ENCODE peak calls at places on chromosome 15, in five cellular contexts. O, D, X, A and W are unnamed samples.

GRCh38 chr15:20340931-20341661 is 200.5 kb downstream of the GOLGA6L6 start:
- DNase-seq in O (no peak), D (peak; percentile 90), X (peak; percentile 37), A (no peak), W (no peak)

GRCh38 chr15:27089233-27089586 is 118.2 kb downstream of the GABRG3 start:
- DNase-seq in O (no peak), D (no peak), X (no peak), A (no peak), W (no peak)

GRCh38 chr15:88674661-88675060 is 35.8 kb downstream of the ISG20 start:
- DNase-seq in O (no peak), D (no peak), X (no peak), A (no peak), W (no peak)

GRCh38 chr15:90097475-90097874 is 4.8 kb downstream of the IDH2 start:
- DNase-seq in O (peak; percentile 44), D (no peak), X (peak; percentile 74), A (no peak), W (no peak)

GRCh38 chr15:63601026-63601726 is 4.0 kb downstream of the FBXL22 start:
- DNase-seq in O (peak; percentile 23), D (peak; percentile 79), X (peak; percentile 59), A (peak; percentile 35), W (no peak)

GRCh38 chr15:72184165-72184811 is 13.3 kb downstream of the GRAMD2A start:
- DNase-seq in O (no peak), D (peak; percentile 92), X (no peak), A (peak; percentile 15), W (no peak)

GRCh38 chr15:41581110-41581509 is 22.1 kb downstream of the TYRO3 start:
- DNase-seq in O (no peak), D (no peak), X (no peak), A (no peak), W (no peak)

GRCh38 chr15:95884276-95884675 is 446.2 kb upstream of the NR2F2 start:
- DNase-seq in O (no peak), D (no peak), X (no peak), A (no peak), W (no peak)

GRCh38 chr15:57923311-57923710 is 142.2 kb downstream of the ALDH1A2 start:
- DNase-seq in O (no peak), D (no peak), X (no peak), A (peak; percentile 48), W (no peak)

GRCh38 chr15:76753131-76753530 is 152.0 kb downstream of the SCAPER start:
- DNase-seq in O (no peak), D (no peak), X (no peak), A (no peak), W (no peak)

GRCh38 chr15:97470417-97470816 is 490.1 kb upstream of the ARRDC4 start:
- DNase-seq in O (no peak), D (no peak), X (no peak), A (no peak), W (no peak)

GRCh38 chr15:89783861-89784685 is 7.9 kb downstream of the MESP2 start:
- DNase-seq in O (no peak), D (no peak), X (no peak), A (no peak), W (no peak)

GRCh38 chr15:90002428-90002844 is 1.3 kb downstream of the ZNF710 start:
- DNase-seq in O (no peak), D (peak; percentile 78), X (peak; percentile 37), A (peak; percentile 44), W (no peak)

GRCh38 chr15:31098491-31098917 is 3.0 kb downstream of the TRPM1 start:
- DNase-seq in O (no peak), D (no peak), X (no peak), A (no peak), W (no peak)

GRCh38 chr15:29159771-29160455 is 109.7 kb downstream of the NSMCE3 start:
- DNase-seq in O (no peak), D (no peak), X (no peak), A (no peak), W (no peak)

GRCh38 chr15:88057836-88058235 is 198.7 kb downstream of the NTRK3 start:
- DNase-seq in O (no peak), D (no peak), X (no peak), A (no peak), W (no peak)

GRCh38 chr15:99507732-99508571 is 57.8 kb upstream of the MEF2A start:
- DNase-seq in O (no peak), D (no peak), X (no peak), A (peak; percentile 95), W (no peak)

GRCh38 chr15:89101302-89102191 is 13.3 kb downstream of the ABHD2 start:
- DNase-seq in O (no peak), D (peak; percentile 76), X (no peak), A (peak; percentile 99), W (peak; percentile 84)

GRCh38 chr15:63718590-63719035 is 115.1 kb downstream of the HERC1 start:
- DNase-seq in O (no peak), D (no peak), X (no peak), A (peak; percentile 75), W (peak; percentile 42)

GRCh38 chr15:89307791-89308190 is 26.8 kb downstream of the POLG start:
- DNase-seq in O (no peak), D (no peak), X (no peak), A (peak; percentile 13), W (peak; percentile 20)

GRCh38 chr15:43881944-43882343 is 55.1 kb downstream of the WDR76 start:
- DNase-seq in O (no peak), D (no peak), X (no peak), A (no peak), W (no peak)

GRCh38 chr15:69044899-69045298 is 30.4 kb downstream of the NOX5 start:
- DNase-seq in O (no peak), D (no peak), X (no peak), A (peak; percentile 56), W (peak; percentile 35)

GRCh38 chr15:99212401-99212800 is 37.0 kb downstream of the TTC23 start:
- DNase-seq in O (no peak), D (no peak), X (no peak), A (no peak), W (no peak)

GRCh38 chr15:73530649-73531048 is 87.7 kb downstream of the REC114 start:
- DNase-seq in O (no peak), D (no peak), X (no peak), A (peak; percentile 7), W (no peak)

GRCh38 chr15:63041982-63042878 is at the start of gene TPM1:
- DNase-seq in O (no peak), D (peak; percentile 85), X (no peak), A (peak; percentile 91), W (peak; percentile 87)

GRCh38 chr15:89322822-89323221 is 11.8 kb downstream of the POLG start:
- DNase-seq in O (no peak), D (no peak), X (no peak), A (no peak), W (no peak)

GRCh38 chr15:52438047-52438446 is 90.6 kb downstream of the MYO5A start:
- DNase-seq in O (no peak), D (no peak), X (no peak), A (no peak), W (no peak)

GRCh38 chr15:39854161-39854560 is 65.9 kb downstream of the GPR176 start:
- DNase-seq in O (no peak), D (no peak), X (no peak), A (peak; percentile 77), W (no peak)

GRCh38 chr15:37931321-37931720 is 3.1 kb upstream of the TMCO5A start:
- DNase-seq in O (no peak), D (no peak), X (no peak), A (no peak), W (no peak)

GRCh38 chr15:80530737-80531365 is 126.7 kb downstream of the ARNT2 start:
- DNase-seq in O (no peak), D (no peak), X (no peak), A (peak; percentile 98), W (peak; percentile 58)

DNA sequence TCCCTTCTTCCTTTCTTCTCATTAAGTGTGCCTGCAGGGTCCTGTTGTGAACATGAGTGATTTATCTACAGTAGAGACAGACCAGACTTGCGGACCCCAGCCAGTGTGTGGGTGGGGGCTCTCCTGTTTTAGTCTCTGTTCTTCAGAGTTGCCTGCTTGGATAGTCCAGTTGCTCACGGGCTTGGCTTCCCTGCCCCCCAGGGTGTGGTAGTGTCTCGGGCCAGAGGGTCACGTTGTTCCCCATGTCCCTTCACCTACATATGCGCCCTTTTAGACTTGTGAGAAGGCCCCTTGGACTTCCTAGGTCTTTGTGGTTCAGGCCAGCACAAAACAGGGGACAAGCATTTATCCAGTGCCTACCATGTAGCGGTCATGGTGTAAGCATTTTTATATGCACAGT is 85.8 kb downstream of the AAGAB start:
- DNase-seq in O (no peak), D (no peak), X (no peak), A (no peak), W (no peak)
- TF ChIP-seq CTCF in O (no peak), D (no peak), X (no peak), A (no peak), W (no peak)

DNA sequence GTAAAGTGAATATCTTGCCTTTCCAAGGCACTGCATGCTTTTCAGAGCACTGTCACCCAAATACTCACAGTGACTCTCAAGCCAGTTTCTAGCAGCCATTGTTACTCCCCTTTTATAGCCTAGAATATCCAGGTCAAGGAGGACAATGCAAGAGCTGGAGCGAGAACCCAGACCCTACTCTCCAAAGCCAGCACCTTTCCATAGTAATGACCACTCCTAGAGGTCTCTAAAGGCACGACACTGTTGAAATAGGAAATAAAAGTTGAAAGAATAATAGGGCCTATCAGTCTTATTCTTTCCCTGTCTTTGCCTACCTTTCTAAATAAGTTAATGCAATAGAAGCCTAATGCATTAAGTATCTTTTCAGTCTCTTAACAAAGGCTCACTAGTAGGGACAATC is 33.6 kb upstream of the DUT start:
- DNase-seq in O (no peak), D (no peak), X (no peak), A (no peak), W (no peak)
- TF ChIP-seq CTCF in O (no peak), D (no peak), X (no peak), A (no peak), W (no peak)

DNA sequence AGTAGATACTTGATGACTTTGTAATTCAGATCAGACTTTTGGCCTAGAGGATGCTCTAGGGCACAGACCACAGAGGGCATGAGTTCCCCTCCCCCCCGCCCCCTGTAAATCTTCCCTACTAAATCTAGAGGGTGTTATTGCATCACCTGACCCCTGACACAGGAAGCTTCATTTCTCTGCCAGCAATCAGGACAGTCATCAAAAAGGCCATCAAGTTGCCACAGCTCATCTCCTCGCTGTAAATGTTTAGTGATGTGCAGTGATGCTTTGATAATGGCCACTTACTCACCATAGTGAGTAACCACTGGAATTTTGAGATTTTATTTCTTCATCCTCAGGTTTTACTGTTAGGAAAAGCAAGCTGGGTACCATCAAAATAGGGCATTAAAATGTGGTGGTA is 289.2 kb upstream of the CHRM5 start:
- DNase-seq in O (no peak), D (no peak), X (no peak), A (no peak), W (no peak)
- TF ChIP-seq CTCF in O (no peak), D (no peak), X (no peak), A (no peak), W (no peak)

DNA sequence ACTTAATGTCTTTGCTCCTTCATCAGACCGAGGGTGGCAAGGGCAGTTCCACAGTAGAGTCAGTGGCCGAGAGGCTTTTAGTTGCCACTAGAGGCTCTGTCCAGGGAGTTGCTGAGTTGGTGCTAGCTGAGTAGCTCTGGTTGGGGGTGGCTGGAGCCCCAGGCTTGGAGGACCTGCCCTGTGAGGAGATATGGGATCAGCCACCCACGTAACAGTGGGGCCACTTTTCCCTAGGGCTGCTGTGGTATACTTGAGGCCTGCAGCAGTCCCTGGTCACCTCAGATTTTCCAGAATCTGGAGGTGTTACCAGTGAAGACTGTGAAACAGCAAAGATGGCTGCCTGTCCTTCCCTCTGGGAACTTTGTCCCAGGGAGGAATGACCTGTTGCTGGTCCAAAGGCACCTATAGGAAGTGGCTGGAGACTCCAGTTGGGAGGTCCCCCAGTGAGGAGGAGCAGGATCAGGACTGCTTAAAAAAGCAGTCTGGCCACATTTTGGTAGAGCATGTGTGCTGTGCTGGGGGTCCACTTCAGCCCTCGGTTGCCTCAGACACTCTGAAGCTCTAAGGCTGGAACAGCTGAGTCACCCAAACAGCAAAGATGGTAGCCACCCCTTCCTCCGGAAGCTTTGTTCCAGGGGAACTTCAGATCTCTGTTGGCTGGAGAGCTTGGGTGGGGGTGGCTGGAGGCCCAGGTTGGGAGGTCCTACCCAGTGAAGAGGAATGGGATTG is 72.9 kb downstream of the AKAP13 start:
- DNase-seq in O (no peak), D (no peak), X (no peak), A (no peak), W (no peak)
- TF ChIP-seq CTCF in O (no peak), D (no peak), X (no peak), A (no peak), W (no peak)